ENCODE peak calls at places on chromosome 4, in seven cellular contexts. E, B, V, H, L, W and O are unnamed samples. For H3K4me1, the result is how much of the 10 kb centered on the place peaks cover.

GRCh38 chr4:47733506-47733905 is 104.4 kb downstream of the CORIN start:
- DNase-seq in E (no peak), B (no peak), V (no peak), H (no peak), L (no peak), W (no peak), O (no peak)

GRCh38 chr4:89482248-89482647 is 174.6 kb upstream of the GPRIN3 start:
- DNase-seq in E (no peak), B (no peak), V (no peak), H (peak), L (no peak), W (no peak), O (no peak)

GRCh38 chr4:98932539-98932938 is 3.6 kb upstream of the EIF4E start:
- DNase-seq in E (no peak), B (no peak), V (no peak), H (no peak), L (no peak), W (no peak), O (no peak)

GRCh38 chr4:152810715-152811287 is 31.0 kb downstream of the ARFIP1 start:
- DNase-seq in E (no peak), B (no peak), V (no peak), H (no peak), L (no peak), W (no peak), O (no peak)

GRCh38 chr4:147787204-147787603 is 55.3 kb downstream of the ARHGAP10 start:
- DNase-seq in E (no peak), B (no peak), V (peak), H (peak), L (peak), W (no peak), O (no peak)

GRCh38 chr4:6031831-6032230 is 13.6 kb upstream of the C4orf50 start:
- DNase-seq in E (no peak), B (no peak), V (no peak), H (no peak), L (no peak), W (no peak), O (peak)

GRCh38 chr4:94036964-94037363 is 170.7 kb upstream of the SMARCAD1 start:
- DNase-seq in E (no peak), B (no peak), V (no peak), H (no peak), L (no peak), W (no peak), O (no peak)

GRCh38 chr4:73387552-73387951 is 16.5 kb upstream of the ALB start:
- DNase-seq in E (no peak), B (no peak), V (no peak), H (no peak), L (no peak), W (no peak), O (no peak)

GRCh38 chr4:6221296-6221850 is 21.0 kb upstream of the JAKMIP1 start:
- DNase-seq in E (no peak), B (no peak), V (no peak), H (no peak), L (peak), W (peak), O (no peak)

GRCh38 chr4:2400841-2401609 is 17.4 kb downstream of the ZFYVE28 start:
- DNase-seq in E (no peak), B (no peak), V (no peak), H (no peak), L (no peak), W (no peak), O (no peak)

GRCh38 chr4:175891863-175892262 is 79.8 kb upstream of the GPM6A start:
- DNase-seq in E (no peak), B (no peak), V (no peak), H (peak), L (no peak), W (no peak), O (no peak)

GRCh38 chr4:165516281-165516833 is 137.5 kb downstream of the CPE start:
- DNase-seq in E (no peak), B (no peak), V (no peak), H (no peak), L (no peak), W (no peak), O (no peak)

GRCh38 chr4:13829457-13829856 is 201.9 kb upstream of the BOD1L1 start:
- DNase-seq in E (no peak), B (no peak), V (no peak), H (no peak), L (no peak), W (no peak), O (no peak)

GRCh38 chr4:85050736-85051135 is 84.2 kb upstream of the WDFY3 start:
- DNase-seq in E (no peak), B (no peak), V (no peak), H (no peak), L (no peak), W (no peak), O (no peak)

GRCh38 chr4:139458543-139458942 is 4.6 kb downstream of the RAB33B start:
- DNase-seq in E (no peak), B (no peak), V (no peak), H (no peak), L (no peak), W (no peak), O (no peak)

GRCh38 chr4:182242793-182243192 is 409 bp upstream of the TENM3 start:
- DNase-seq in E (no peak), B (no peak), V (no peak), H (peak), L (no peak), W (no peak), O (no peak)

GRCh38 chr4:2080429-2081300 is 21.5 kb downstream of the NAT8L start:
- DNase-seq in E (no peak), B (no peak), V (no peak), H (no peak), L (peak), W (peak), O (no peak)

GRCh38 chr4:177374966-177375365 is 65.3 kb downstream of the NEIL3 start:
- DNase-seq in E (no peak), B (no peak), V (no peak), H (no peak), L (no peak), W (no peak), O (peak)

GRCh38 chr4:89899157-89899556 is 4.5 kb downstream of the MMRN1 start:
- DNase-seq in E (no peak), B (no peak), V (no peak), H (peak), L (no peak), W (no peak), O (no peak)

GRCh38 chr4:104064650-104065577 is 345.1 kb upstream of the TACR3 start:
- DNase-seq in E (no peak), B (no peak), V (no peak), H (peak), L (no peak), W (peak), O (peak)

GRCh38 chr4:159632031-159632430 is 529.2 kb downstream of the RAPGEF2 start:
- DNase-seq in E (no peak), B (no peak), V (no peak), H (no peak), L (no peak), W (no peak), O (no peak)

GRCh38 chr4:17385403-17385802 is 126.5 kb downstream of the QDPR start:
- DNase-seq in E (no peak), B (no peak), V (no peak), H (peak), L (no peak), W (no peak), O (peak)

GRCh38 chr4:188107931-188108843 is 1.2 kb downstream of the TRIML2 start:
- DNase-seq in E (no peak), B (no peak), V (no peak), H (no peak), L (no peak), W (peak), O (no peak)

GRCh38 chr4:7411896-7412585 is 22.7 kb downstream of the PSAPL1 start:
- DNase-seq in E (no peak), B (peak), V (no peak), H (no peak), L (peak), W (peak), O (no peak)

GRCh38 chr4:42329421-42329820 is 67.9 kb upstream of the SHISA3 start:
- DNase-seq in E (no peak), B (no peak), V (no peak), H (no peak), L (no peak), W (no peak), O (no peak)

GRCh38 chr4:172725581-172725980 is 443.0 kb upstream of the GALNT7 start:
- DNase-seq in E (no peak), B (no peak), V (no peak), H (no peak), L (no peak), W (no peak), O (no peak)

GRCh38 chr4:8847331-8847730 is 24.3 kb downstream of the HMX1 start:
- DNase-seq in E (no peak), B (peak), V (no peak), H (no peak), L (peak), W (peak), O (no peak)

GRCh38 chr4:8846046-8846720 is 25.5 kb downstream of the HMX1 start:
- DNase-seq in E (no peak), B (no peak), V (no peak), H (no peak), L (peak), W (peak), O (no peak)

GRCh38 chr4:8848507-8849265 is 23.0 kb downstream of the HMX1 start:
- DNase-seq in E (no peak), B (peak), V (no peak), H (no peak), L (peak), W (peak), O (no peak)

GRCh38 chr4:8846864-8847263 is 24.8 kb downstream of the HMX1 start:
- DNase-seq in E (no peak), B (peak), V (no peak), H (no peak), L (peak), W (peak), O (no peak)

DNA sequence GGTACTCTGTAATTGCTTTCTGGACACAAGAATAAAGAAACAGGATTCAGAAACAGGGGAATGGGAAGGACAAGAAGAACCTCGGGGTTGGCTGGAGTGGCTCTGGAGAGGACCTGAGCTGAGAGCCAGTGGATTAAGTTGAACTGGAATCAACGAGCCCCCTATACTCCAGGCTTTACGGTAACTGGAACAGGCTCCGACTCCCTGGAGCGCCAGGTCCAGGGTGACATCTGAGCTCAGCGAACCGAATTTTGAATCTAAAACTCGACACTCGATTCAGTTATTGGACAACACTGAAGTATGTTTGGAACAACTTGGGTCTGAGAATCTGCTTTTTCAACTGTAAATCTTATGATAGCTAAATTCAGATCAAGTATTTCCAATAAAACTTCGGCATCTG is 23.9 kb downstream of the HMX1 start:
- DNase-seq in E (no peak), B (peak), V (no peak), H (no peak), L (peak), W (peak), O (no peak)
- H3K27ac ChIP-seq in E (no peak), B (no peak), V (no peak), H (no peak), L (no peak), W (no peak), O (no peak)

GRCh38 chr4:183392377-183392776 is 52.1 kb upstream of the CDKN2AIP start:
- DNase-seq in E (no peak), B (no peak), V (no peak), H (no peak), L (no peak), W (no peak), O (no peak)

GRCh38 chr4:183395395-183395794 is 49.0 kb upstream of the CDKN2AIP start:
- DNase-seq in E (no peak), B (no peak), V (no peak), H (no peak), L (no peak), W (no peak), O (no peak)

GRCh38 chr4:183394166-183394951 is 50.1 kb upstream of the CDKN2AIP start:
- DNase-seq in E (no peak), B (no peak), V (no peak), H (no peak), L (no peak), W (no peak), O (no peak)

GRCh38 chr4:183391204-183391603 is 53.2 kb upstream of the CDKN2AIP start:
- DNase-seq in E (no peak), B (no peak), V (no peak), H (no peak), L (no peak), W (no peak), O (no peak)

GRCh38 chr4:183393446-183393845 is 51.0 kb upstream of the CDKN2AIP start:
- DNase-seq in E (no peak), B (no peak), V (no peak), H (no peak), L (no peak), W (no peak), O (no peak)
- H3K4me1 ChIP-seq in E (under half), B (under half), V (under half), H (under half), L (under half), W (under half), O (under half)

GRCh38 chr4:4327652-4328121 is 37.6 kb downstream of the ZBTB49 start:
- DNase-seq in E (no peak), B (peak), V (no peak), H (peak), L (peak), W (peak), O (no peak)
- TF ChIP-seq CTCF in E (no peak), B (no peak), V (no peak), H (peak), L (no peak), W (peak), O (no peak)

GRCh38 chr4:75912968-75913367 is 10.7 kb upstream of the PPEF2 start:
- DNase-seq in E (no peak), B (no peak), V (no peak), H (no peak), L (no peak), W (no peak), O (no peak)

GRCh38 chr4:75920327-75920726 is 18.1 kb upstream of the PPEF2 start:
- DNase-seq in E (no peak), B (no peak), V (no peak), H (no peak), L (no peak), W (no peak), O (no peak)

GRCh38 chr4:75921910-75922309 is 18.9 kb downstream of the NAAA start:
- DNase-seq in E (no peak), B (no peak), V (no peak), H (no peak), L (no peak), W (no peak), O (no peak)

GRCh38 chr4:75919914-75920313 is 17.7 kb upstream of the PPEF2 start:
- DNase-seq in E (no peak), B (no peak), V (no peak), H (peak), L (no peak), W (no peak), O (no peak)

GRCh38 chr4:75916091-75916661 is 13.9 kb upstream of the PPEF2 start:
- DNase-seq in E (no peak), B (no peak), V (no peak), H (peak), L (no peak), W (no peak), O (peak)
- H3K27ac ChIP-seq in E (no peak), B (peak), V (no peak), H (no peak), L (peak), W (no peak), O (no peak)

GRCh38 chr4:57077550-57078311 is 32.5 kb downstream of the IGFBP7 start:
- DNase-seq in E (no peak), B (no peak), V (no peak), H (peak), L (no peak), W (no peak), O (no peak)
- H3K4me1 ChIP-seq in E (under half), B (half or more), V (under half), H (under half), L (under half), W (under half), O (half or more)

DNA sequence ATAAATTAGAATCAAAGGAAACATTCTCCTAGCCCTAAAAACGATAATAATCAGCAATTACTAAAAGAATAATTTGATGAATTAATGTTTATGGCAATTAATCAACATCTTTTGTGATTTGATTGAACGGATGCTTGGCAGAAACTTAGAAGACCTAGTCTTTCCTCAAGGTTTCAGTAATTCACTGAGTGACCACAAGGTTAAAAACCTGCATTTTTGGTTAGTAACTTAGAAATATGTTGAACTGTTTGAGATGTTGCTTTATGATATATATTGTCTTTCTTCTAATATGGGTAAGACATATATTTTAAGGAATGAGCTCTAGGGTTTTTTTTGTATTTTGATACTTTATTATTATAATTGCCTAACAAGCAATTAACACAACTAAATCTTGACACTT is 793.0 kb upstream of the NDST4 start:
- DNase-seq in E (no peak), B (no peak), V (no peak), H (no peak), L (no peak), W (no peak), O (no peak)
- TF ChIP-seq CTCF in E (no peak), B (no peak), V (no peak), H (no peak), L (no peak), W (no peak), O (no peak)

GRCh38 chr4:71607780-71608673 is 175.9 kb downstream of the GC start:
- DNase-seq in E (no peak), B (no peak), V (no peak), H (peak), L (no peak), W (no peak), O (no peak)
- H3K27ac ChIP-seq in E (no peak), B (no peak), V (no peak), H (no peak), L (no peak), W (no peak), O (peak)

DNA sequence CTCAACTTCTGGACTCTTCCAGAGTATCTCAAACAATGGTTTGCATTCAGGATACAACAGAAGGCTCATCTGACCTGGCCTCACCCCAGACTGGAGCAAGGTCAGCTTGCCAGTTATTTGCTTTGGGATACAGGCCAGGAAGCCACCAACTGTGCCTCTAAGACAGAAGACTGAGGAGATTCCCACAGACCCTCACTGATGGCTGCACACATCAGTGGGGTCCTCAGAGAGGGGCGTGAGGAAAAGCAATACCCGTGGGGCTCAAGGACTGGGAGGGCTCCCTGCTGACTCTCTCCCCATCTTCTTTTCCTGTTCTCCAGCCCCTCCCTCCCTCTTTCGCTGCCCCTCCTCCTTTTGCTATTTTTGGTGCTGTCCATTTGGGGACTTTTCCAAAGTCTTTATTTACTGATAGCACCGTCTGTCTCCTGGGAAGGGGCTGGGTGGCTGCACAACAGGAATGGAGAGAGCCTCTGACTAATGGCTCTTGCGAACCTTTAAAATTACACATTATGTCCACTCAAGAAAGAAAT is 23.2 kb downstream of the RELL1 start:
- DNase-seq in E (no peak), B (no peak), V (no peak), H (no peak), L (no peak), W (no peak), O (peak)
- H3K4me1 ChIP-seq in E (under half), B (under half), V (half or more), H (under half), L (under half), W (under half), O (half or more)

GRCh38 chr4:52038109-52038912 is at the start of gene SGCB:
- DNase-seq in E (peak), B (peak), V (peak), H (peak), L (peak), W (peak), O (peak)
- TF ChIP-seq CTCF in E (no peak), B (no peak), V (no peak), H (no peak), L (no peak), W (no peak), O (no peak)